ENCODE peak calls at places on chromosomes 13 and 19, in eight cellular contexts. One of them, this sample, is unnamed.

GRCh38 chr19:56149656-56150038 is 8.6 kb downstream of the ZNF444 start:
- DNase-seq in adrenal gland: no peak
- DNase-seq in NCI-H510A: no peak
- DNase-seq in stimulated activated naive CD8-positive, alpha-beta T cell treated with anti-CD3 and anti-CD28 coated beads, Interleukin-15, amount 100 ng/mL, for 72 hours: no peak
- DNase-seq in mucosa of descending colon: no peak
- DNase-seq in stimulated activated CD4-positive, alpha-beta T cell treated with anti-CD3 and anti-CD28 coated beads, Interleukin-1b, Interleukin-23, amount 100 ng/mL, for 24 hours: no peak
- DNase-seq in ovary: no peak
- DNase-seq in activated naive CD4-positive, alpha-beta T cell treated with anti-CD3 and anti-CD28 coated beads, Interleukin-2, amount 50 U/mL, for 72 hours: no peak
- DNase-seq in this sample: no peak

GRCh38 chr13:26971990-26972888 is 199.4 kb downstream of the USP12 start:
- DNase-seq in adrenal gland: no peak
- DNase-seq in NCI-H510A: peak
- DNase-seq in stimulated activated naive CD8-positive, alpha-beta T cell treated with anti-CD3 and anti-CD28 coated beads, Interleukin-15, amount 100 ng/mL, for 72 hours: peak
- DNase-seq in mucosa of descending colon: peak
- DNase-seq in stimulated activated CD4-positive, alpha-beta T cell treated with anti-CD3 and anti-CD28 coated beads, Interleukin-1b, Interleukin-23, amount 100 ng/mL, for 24 hours: peak
- DNase-seq in ovary: no peak
- DNase-seq in activated naive CD4-positive, alpha-beta T cell treated with anti-CD3 and anti-CD28 coated beads, Interleukin-2, amount 50 U/mL, for 72 hours: no peak
- DNase-seq in this sample: peak

GRCh38 chr19:21434967-21435544 is 38.1 kb downstream of the ZNF493 start:
- DNase-seq in adrenal gland: no peak
- DNase-seq in NCI-H510A: no peak
- DNase-seq in stimulated activated naive CD8-positive, alpha-beta T cell treated with anti-CD3 and anti-CD28 coated beads, Interleukin-15, amount 100 ng/mL, for 72 hours: no peak
- DNase-seq in mucosa of descending colon: no peak
- DNase-seq in stimulated activated CD4-positive, alpha-beta T cell treated with anti-CD3 and anti-CD28 coated beads, Interleukin-1b, Interleukin-23, amount 100 ng/mL, for 24 hours: no peak
- DNase-seq in ovary: no peak
- DNase-seq in activated naive CD4-positive, alpha-beta T cell treated with anti-CD3 and anti-CD28 coated beads, Interleukin-2, amount 50 U/mL, for 72 hours: no peak
- DNase-seq in this sample: no peak

GRCh38 chr13:59700281-59700680 is 463.4 kb downstream of the DIAPH3 start:
- DNase-seq in adrenal gland: no peak
- DNase-seq in NCI-H510A: no peak
- DNase-seq in stimulated activated naive CD8-positive, alpha-beta T cell treated with anti-CD3 and anti-CD28 coated beads, Interleukin-15, amount 100 ng/mL, for 72 hours: no peak
- DNase-seq in mucosa of descending colon: no peak
- DNase-seq in stimulated activated CD4-positive, alpha-beta T cell treated with anti-CD3 and anti-CD28 coated beads, Interleukin-1b, Interleukin-23, amount 100 ng/mL, for 24 hours: no peak
- DNase-seq in ovary: no peak
- DNase-seq in activated naive CD4-positive, alpha-beta T cell treated with anti-CD3 and anti-CD28 coated beads, Interleukin-2, amount 50 U/mL, for 72 hours: no peak
- DNase-seq in this sample: no peak

GRCh38 chr19:33236696-33237390 is 11.2 kb upstream of the SLC7A10 start:
- DNase-seq in adrenal gland: no peak
- DNase-seq in NCI-H510A: no peak
- DNase-seq in stimulated activated naive CD8-positive, alpha-beta T cell treated with anti-CD3 and anti-CD28 coated beads, Interleukin-15, amount 100 ng/mL, for 72 hours: no peak
- DNase-seq in mucosa of descending colon: peak
- DNase-seq in stimulated activated CD4-positive, alpha-beta T cell treated with anti-CD3 and anti-CD28 coated beads, Interleukin-1b, Interleukin-23, amount 100 ng/mL, for 24 hours: no peak
- DNase-seq in ovary: no peak
- DNase-seq in activated naive CD4-positive, alpha-beta T cell treated with anti-CD3 and anti-CD28 coated beads, Interleukin-2, amount 50 U/mL, for 72 hours: no peak
- DNase-seq in this sample: no peak

GRCh38 chr19:10139952-10140351 is 20.3 kb upstream of the EIF3G start:
- DNase-seq in adrenal gland: no peak
- DNase-seq in NCI-H510A: no peak
- DNase-seq in stimulated activated naive CD8-positive, alpha-beta T cell treated with anti-CD3 and anti-CD28 coated beads, Interleukin-15, amount 100 ng/mL, for 72 hours: no peak
- DNase-seq in mucosa of descending colon: no peak
- DNase-seq in stimulated activated CD4-positive, alpha-beta T cell treated with anti-CD3 and anti-CD28 coated beads, Interleukin-1b, Interleukin-23, amount 100 ng/mL, for 24 hours: no peak
- DNase-seq in ovary: no peak
- DNase-seq in activated naive CD4-positive, alpha-beta T cell treated with anti-CD3 and anti-CD28 coated beads, Interleukin-2, amount 50 U/mL, for 72 hours: no peak
- DNase-seq in this sample: no peak

GRCh38 chr13:37791699-37792098 is 77.9 kb downstream of the TRPC4 start:
- DNase-seq in adrenal gland: no peak
- DNase-seq in NCI-H510A: no peak
- DNase-seq in stimulated activated naive CD8-positive, alpha-beta T cell treated with anti-CD3 and anti-CD28 coated beads, Interleukin-15, amount 100 ng/mL, for 72 hours: no peak
- DNase-seq in mucosa of descending colon: no peak
- DNase-seq in stimulated activated CD4-positive, alpha-beta T cell treated with anti-CD3 and anti-CD28 coated beads, Interleukin-1b, Interleukin-23, amount 100 ng/mL, for 24 hours: no peak
- DNase-seq in ovary: no peak
- DNase-seq in activated naive CD4-positive, alpha-beta T cell treated with anti-CD3 and anti-CD28 coated beads, Interleukin-2, amount 50 U/mL, for 72 hours: no peak
- DNase-seq in this sample: no peak

GRCh38 chr19:7242601-7243258 is 51.5 kb downstream of the INSR start:
- DNase-seq in adrenal gland: peak
- DNase-seq in NCI-H510A: no peak
- DNase-seq in stimulated activated naive CD8-positive, alpha-beta T cell treated with anti-CD3 and anti-CD28 coated beads, Interleukin-15, amount 100 ng/mL, for 72 hours: no peak
- DNase-seq in mucosa of descending colon: no peak
- DNase-seq in stimulated activated CD4-positive, alpha-beta T cell treated with anti-CD3 and anti-CD28 coated beads, Interleukin-1b, Interleukin-23, amount 100 ng/mL, for 24 hours: no peak
- DNase-seq in ovary: no peak
- DNase-seq in activated naive CD4-positive, alpha-beta T cell treated with anti-CD3 and anti-CD28 coated beads, Interleukin-2, amount 50 U/mL, for 72 hours: no peak
- DNase-seq in this sample: no peak

GRCh38 chr13:91744284-91744683 is 345.9 kb downstream of the GPC5 start:
- DNase-seq in adrenal gland: no peak
- DNase-seq in NCI-H510A: no peak
- DNase-seq in stimulated activated naive CD8-positive, alpha-beta T cell treated with anti-CD3 and anti-CD28 coated beads, Interleukin-15, amount 100 ng/mL, for 72 hours: no peak
- DNase-seq in mucosa of descending colon: no peak
- DNase-seq in stimulated activated CD4-positive, alpha-beta T cell treated with anti-CD3 and anti-CD28 coated beads, Interleukin-1b, Interleukin-23, amount 100 ng/mL, for 24 hours: no peak
- DNase-seq in ovary: no peak
- DNase-seq in activated naive CD4-positive, alpha-beta T cell treated with anti-CD3 and anti-CD28 coated beads, Interleukin-2, amount 50 U/mL, for 72 hours: no peak
- DNase-seq in this sample: no peak

GRCh38 chr19:48442116-48443035 is 3.4 kb upstream of the GRWD1 start:
- DNase-seq in adrenal gland: no peak
- DNase-seq in NCI-H510A: no peak
- DNase-seq in stimulated activated naive CD8-positive, alpha-beta T cell treated with anti-CD3 and anti-CD28 coated beads, Interleukin-15, amount 100 ng/mL, for 72 hours: no peak
- DNase-seq in mucosa of descending colon: no peak
- DNase-seq in stimulated activated CD4-positive, alpha-beta T cell treated with anti-CD3 and anti-CD28 coated beads, Interleukin-1b, Interleukin-23, amount 100 ng/mL, for 24 hours: no peak
- DNase-seq in ovary: peak
- DNase-seq in activated naive CD4-positive, alpha-beta T cell treated with anti-CD3 and anti-CD28 coated beads, Interleukin-2, amount 50 U/mL, for 72 hours: no peak
- DNase-seq in this sample: no peak

GRCh38 chr19:16330811-16331690 is 6.4 kb downstream of the KLF2 start:
- DNase-seq in adrenal gland: no peak
- DNase-seq in NCI-H510A: no peak
- DNase-seq in stimulated activated naive CD8-positive, alpha-beta T cell treated with anti-CD3 and anti-CD28 coated beads, Interleukin-15, amount 100 ng/mL, for 72 hours: no peak
- DNase-seq in mucosa of descending colon: no peak
- DNase-seq in stimulated activated CD4-positive, alpha-beta T cell treated with anti-CD3 and anti-CD28 coated beads, Interleukin-1b, Interleukin-23, amount 100 ng/mL, for 24 hours: no peak
- DNase-seq in ovary: peak
- DNase-seq in activated naive CD4-positive, alpha-beta T cell treated with anti-CD3 and anti-CD28 coated beads, Interleukin-2, amount 50 U/mL, for 72 hours: no peak
- DNase-seq in this sample: no peak

GRCh38 chr13:107937841-107938240 is 277.5 kb downstream of the LIG4 start:
- DNase-seq in adrenal gland: no peak
- DNase-seq in NCI-H510A: no peak
- DNase-seq in stimulated activated naive CD8-positive, alpha-beta T cell treated with anti-CD3 and anti-CD28 coated beads, Interleukin-15, amount 100 ng/mL, for 72 hours: no peak
- DNase-seq in mucosa of descending colon: no peak
- DNase-seq in stimulated activated CD4-positive, alpha-beta T cell treated with anti-CD3 and anti-CD28 coated beads, Interleukin-1b, Interleukin-23, amount 100 ng/mL, for 24 hours: no peak
- DNase-seq in ovary: no peak
- DNase-seq in activated naive CD4-positive, alpha-beta T cell treated with anti-CD3 and anti-CD28 coated beads, Interleukin-2, amount 50 U/mL, for 72 hours: no peak
- DNase-seq in this sample: no peak

GRCh38 chr13:62061751-62062150 is 646.1 kb upstream of the PCDH20 start:
- DNase-seq in adrenal gland: no peak
- DNase-seq in NCI-H510A: no peak
- DNase-seq in stimulated activated naive CD8-positive, alpha-beta T cell treated with anti-CD3 and anti-CD28 coated beads, Interleukin-15, amount 100 ng/mL, for 72 hours: no peak
- DNase-seq in mucosa of descending colon: no peak
- DNase-seq in stimulated activated CD4-positive, alpha-beta T cell treated with anti-CD3 and anti-CD28 coated beads, Interleukin-1b, Interleukin-23, amount 100 ng/mL, for 24 hours: no peak
- DNase-seq in ovary: no peak
- DNase-seq in activated naive CD4-positive, alpha-beta T cell treated with anti-CD3 and anti-CD28 coated beads, Interleukin-2, amount 50 U/mL, for 72 hours: no peak
- DNase-seq in this sample: no peak

GRCh38 chr13:114334305-114335053 is 20.2 kb downstream of the CHAMP1 start:
- DNase-seq in adrenal gland: no peak
- DNase-seq in NCI-H510A: no peak
- DNase-seq in stimulated activated naive CD8-positive, alpha-beta T cell treated with anti-CD3 and anti-CD28 coated beads, Interleukin-15, amount 100 ng/mL, for 72 hours: no peak
- DNase-seq in mucosa of descending colon: no peak
- DNase-seq in stimulated activated CD4-positive, alpha-beta T cell treated with anti-CD3 and anti-CD28 coated beads, Interleukin-1b, Interleukin-23, amount 100 ng/mL, for 24 hours: no peak
- DNase-seq in ovary: no peak
- DNase-seq in activated naive CD4-positive, alpha-beta T cell treated with anti-CD3 and anti-CD28 coated beads, Interleukin-2, amount 50 U/mL, for 72 hours: no peak
- DNase-seq in this sample: no peak

GRCh38 chr13:27186295-27186694 is 14.7 kb upstream of the USP12 start:
- DNase-seq in adrenal gland: no peak
- DNase-seq in NCI-H510A: no peak
- DNase-seq in stimulated activated naive CD8-positive, alpha-beta T cell treated with anti-CD3 and anti-CD28 coated beads, Interleukin-15, amount 100 ng/mL, for 72 hours: no peak
- DNase-seq in mucosa of descending colon: no peak
- DNase-seq in stimulated activated CD4-positive, alpha-beta T cell treated with anti-CD3 and anti-CD28 coated beads, Interleukin-1b, Interleukin-23, amount 100 ng/mL, for 24 hours: no peak
- DNase-seq in ovary: no peak
- DNase-seq in activated naive CD4-positive, alpha-beta T cell treated with anti-CD3 and anti-CD28 coated beads, Interleukin-2, amount 50 U/mL, for 72 hours: no peak
- DNase-seq in this sample: no peak

GRCh38 chr13:20230913-20231838 is 943 bp downstream of the GJB6 start:
- DNase-seq in adrenal gland: no peak
- DNase-seq in NCI-H510A: no peak
- DNase-seq in stimulated activated naive CD8-positive, alpha-beta T cell treated with anti-CD3 and anti-CD28 coated beads, Interleukin-15, amount 100 ng/mL, for 72 hours: peak
- DNase-seq in mucosa of descending colon: no peak
- DNase-seq in stimulated activated CD4-positive, alpha-beta T cell treated with anti-CD3 and anti-CD28 coated beads, Interleukin-1b, Interleukin-23, amount 100 ng/mL, for 24 hours: no peak
- DNase-seq in ovary: no peak
- DNase-seq in activated naive CD4-positive, alpha-beta T cell treated with anti-CD3 and anti-CD28 coated beads, Interleukin-2, amount 50 U/mL, for 72 hours: no peak
- DNase-seq in this sample: no peak

GRCh38 chr19:39162441-39163043 is 34.2 kb upstream of the NCCRP1 start:
- DNase-seq in adrenal gland: no peak
- DNase-seq in NCI-H510A: no peak
- DNase-seq in stimulated activated naive CD8-positive, alpha-beta T cell treated with anti-CD3 and anti-CD28 coated beads, Interleukin-15, amount 100 ng/mL, for 72 hours: no peak
- DNase-seq in mucosa of descending colon: no peak
- DNase-seq in stimulated activated CD4-positive, alpha-beta T cell treated with anti-CD3 and anti-CD28 coated beads, Interleukin-1b, Interleukin-23, amount 100 ng/mL, for 24 hours: no peak
- DNase-seq in ovary: no peak
- DNase-seq in activated naive CD4-positive, alpha-beta T cell treated with anti-CD3 and anti-CD28 coated beads, Interleukin-2, amount 50 U/mL, for 72 hours: no peak
- DNase-seq in this sample: no peak

GRCh38 chr19:369876-370275 is 25.3 kb upstream of the MIER2 start:
- DNase-seq in adrenal gland: peak
- DNase-seq in NCI-H510A: no peak
- DNase-seq in stimulated activated naive CD8-positive, alpha-beta T cell treated with anti-CD3 and anti-CD28 coated beads, Interleukin-15, amount 100 ng/mL, for 72 hours: peak
- DNase-seq in mucosa of descending colon: no peak
- DNase-seq in stimulated activated CD4-positive, alpha-beta T cell treated with anti-CD3 and anti-CD28 coated beads, Interleukin-1b, Interleukin-23, amount 100 ng/mL, for 24 hours: no peak
- DNase-seq in ovary: no peak
- DNase-seq in activated naive CD4-positive, alpha-beta T cell treated with anti-CD3 and anti-CD28 coated beads, Interleukin-2, amount 50 U/mL, for 72 hours: peak
- DNase-seq in this sample: no peak

This sample was measured in NCI-H187.